ENCODE peak calls at places on chromosomes 1 and 21, in seven cellular contexts. M is CD8-positive, alpha-beta memory T cell; O is SK-N-SH; Y is mesenchymal stem cell; A is lung; S is heart left ventricle; I is hepatocyte. U is an unnamed sample.

GRCh38 chr1:201311356-201312011 is 28.2 kb downstream of the PKP1 start:
- DNase-seq in M (no peak), O (no peak), Y (no peak), A (no peak), S (no peak), I (no peak), U (no peak)

GRCh38 chr21:43718872-43719747 is at the start of gene PDXK:
- DNase-seq in M (peak; percentile 82), O (peak; percentile 97), Y (peak; percentile 80), A (peak; percentile 86), S (peak; percentile 88), I (peak; percentile 97), U (peak; percentile 92)

GRCh38 chr21:14943636-14944035 is 121.2 kb downstream of the NRIP1 start:
- DNase-seq in M (no peak), O (no peak), Y (no peak), A (no peak), S (no peak), I (no peak), U (no peak)

GRCh38 chr1:85278853-85279314 is 2.5 kb upstream of the BCL10 start:
- DNase-seq in M (no peak), O (no peak), Y (peak; percentile 97), A (no peak), S (no peak), I (peak; percentile 77), U (no peak)

GRCh38 chr1:164914208-164914607 is 355.2 kb downstream of the PBX1 start:
- DNase-seq in M (no peak), O (no peak), Y (peak; percentile 34), A (no peak), S (no peak), I (peak; percentile 50), U (peak; percentile 30)

GRCh38 chr1:94727846-94728715 is 92.1 kb upstream of the SLC44A3 start:
- DNase-seq in M (no peak), O (no peak), Y (peak; percentile 93), A (no peak), S (no peak), I (peak; percentile 54), U (peak; percentile 80)

GRCh38 chr1:10507111-10507879 is 32.5 kb downstream of the PEX14 start:
- DNase-seq in M (peak; percentile 39), O (peak; percentile 83), Y (peak; percentile 87), A (peak; percentile 64), S (peak; percentile 55), I (peak; percentile 87), U (peak; percentile 93)

GRCh38 chr1:44031900-44032817 is 897 bp upstream of the SLC6A9 start:
- DNase-seq in M (no peak), O (peak; percentile 9), Y (no peak), A (no peak), S (no peak), I (no peak), U (no peak)

GRCh38 chr1:31593770-31594632 is 17.7 kb downstream of the TINAGL1 start:
- DNase-seq in M (peak; percentile 46), O (peak; percentile 76), Y (peak; percentile 68), A (peak; percentile 85), S (peak; percentile 82), I (peak; percentile 87), U (peak; percentile 84)

DNA sequence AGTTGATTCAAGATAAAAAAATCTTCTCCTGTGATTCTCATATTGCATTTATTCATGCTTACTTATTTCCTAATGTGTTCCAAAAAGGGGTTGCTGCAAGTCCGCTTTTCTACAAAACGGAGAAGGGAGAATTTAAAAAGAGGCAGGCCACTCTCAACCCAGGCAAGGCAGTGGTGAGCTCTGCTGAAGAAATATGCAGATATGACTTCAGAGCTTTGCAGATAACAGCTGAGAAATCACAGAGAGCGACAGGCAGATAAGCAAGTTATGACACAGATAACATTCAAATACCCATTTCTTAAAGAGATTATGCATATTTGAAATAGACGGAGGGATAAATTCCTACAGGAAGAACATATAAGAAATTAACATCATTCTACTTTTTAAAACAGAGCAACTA is 79.9 kb downstream of the TBX19 start:
- DNase-seq in M (no peak), O (no peak), Y (no peak), A (no peak), S (no peak), I (peak; percentile 24), U (peak; percentile 43)
- H3K36me3 ChIP-seq in M (no peaks in the 10 kb centered on the region), O (no peaks in the 10 kb centered on the region), Y (no peaks in the 10 kb centered on the region), A (no peaks in the 10 kb centered on the region), S (no peaks in the 10 kb centered on the region), I (no peaks in the 10 kb centered on the region), U (no peaks in the 10 kb centered on the region)

DNA sequence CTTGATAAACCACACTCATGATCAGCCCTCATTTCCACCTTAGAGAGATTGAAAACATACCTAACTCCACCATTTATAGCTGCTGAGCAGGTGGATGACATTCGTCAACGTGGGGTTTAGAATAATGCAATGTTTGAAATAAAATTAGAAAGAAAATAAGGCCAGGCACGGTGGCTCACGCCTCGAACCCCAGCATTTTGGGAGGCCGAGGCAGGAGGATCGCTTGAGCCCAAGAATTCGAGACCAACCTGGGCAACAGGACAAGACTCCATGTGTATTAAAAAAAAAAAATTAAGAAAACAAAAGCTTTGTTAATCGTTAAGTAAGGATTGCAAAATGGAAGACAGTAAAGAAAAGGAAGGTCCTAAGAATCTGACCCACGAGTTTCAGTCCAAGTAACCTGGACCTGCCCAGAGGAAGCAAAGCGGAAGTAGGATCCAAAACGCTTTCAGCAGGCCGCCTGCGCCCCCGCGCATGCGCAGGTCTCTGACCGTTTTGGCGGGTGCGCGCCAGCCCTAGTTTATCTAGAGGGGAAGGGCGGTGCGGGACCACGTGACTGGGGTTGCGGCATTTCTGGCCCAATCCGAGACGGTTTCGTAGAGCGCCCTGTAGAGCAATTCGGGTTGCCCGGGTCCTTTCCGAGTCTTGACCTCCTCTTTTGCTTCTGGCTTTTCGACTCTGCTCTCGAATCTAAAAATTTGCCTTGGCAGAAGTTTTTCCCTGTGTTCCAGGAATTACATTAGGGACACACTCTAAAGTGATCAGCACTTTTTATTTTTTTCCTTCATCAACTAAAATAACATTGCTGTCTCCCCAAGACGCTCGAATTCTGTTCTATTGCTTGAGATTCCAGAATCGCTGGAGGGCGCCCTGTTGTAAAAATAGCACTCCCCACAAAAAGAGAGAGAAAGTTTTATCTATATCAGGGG is 22.5 kb downstream of the ANP32E start:
- DNase-seq in M (peak; percentile 86), O (peak; percentile 93), Y (peak; percentile 91), A (peak; percentile 97), S (peak; percentile 95), I (peak; percentile 98), U (peak; percentile 97)
- H3K27ac ChIP-seq in M (peak overlapping the region; percentile 35), O (peak overlapping the region; percentile 65), Y (peak overlapping the region; percentile 66), A (peak overlapping the region; percentile 47), S (peak overlapping the region; percentile 86), I (peak overlapping the region; percentile 74), U (peak overlapping the region; percentile 82)

GRCh38 chr1:11822091-11822490 is 16.1 kb downstream of the CLCN6 start:
- DNase-seq in M (no peak), O (no peak), Y (no peak), A (no peak), S (no peak), I (no peak), U (peak; percentile 41)
- H3K36me3 ChIP-seq in M (peaks cover 19% of the 10 kb centered on the region), O (peaks cover 65% of the 10 kb centered on the region), Y (peaks cover 97% of the 10 kb centered on the region), A (peaks cover 47% of the 10 kb centered on the region), S (peaks cover 100% of the 10 kb centered on the region), I (no peaks in the 10 kb centered on the region), U (peaks cover 45% of the 10 kb centered on the region)

DNA sequence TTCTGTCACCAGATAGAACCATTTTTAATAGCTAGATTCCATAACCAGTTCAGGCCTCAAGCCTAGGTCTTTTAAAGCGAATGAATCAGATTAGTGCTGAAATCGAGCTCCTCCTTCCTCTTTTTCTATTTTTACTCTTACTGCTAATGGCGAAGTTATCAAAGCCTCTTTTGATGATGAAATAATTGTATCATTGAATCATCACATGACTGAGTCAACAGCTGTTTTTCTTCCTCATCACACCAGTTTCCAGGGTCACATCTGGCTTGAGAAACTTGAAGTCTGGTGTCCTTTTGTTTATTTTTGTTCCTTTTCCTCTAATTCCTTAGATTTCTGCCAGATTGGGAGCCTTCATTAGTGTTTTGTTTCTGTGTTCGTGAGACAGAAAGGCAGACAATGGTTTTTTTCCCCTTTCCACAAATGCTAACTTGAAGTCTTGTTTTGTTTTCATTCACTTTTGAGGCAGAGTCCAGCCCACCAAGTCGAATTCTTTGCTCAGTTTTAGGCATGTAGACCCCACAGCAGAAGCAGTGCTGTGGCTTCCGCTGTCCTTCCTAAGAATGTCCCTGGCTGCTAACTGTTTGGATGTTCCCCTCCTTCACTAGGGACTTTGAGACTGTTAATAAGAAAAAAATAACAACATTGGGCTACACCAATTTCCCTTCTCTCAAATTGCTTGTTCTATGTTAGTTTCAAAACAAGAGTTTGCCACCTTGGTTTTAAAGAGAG is 51.9 kb upstream of the FMOD start:
- DNase-seq in M (no peak), O (no peak), Y (peak; percentile 95), A (no peak), S (no peak), I (no peak), U (peak; percentile 90)
- H3K27ac ChIP-seq in M (no peak overlapping the region), O (no peak overlapping the region), Y (no peak overlapping the region), A (peak overlapping the region; percentile 77), S (peak overlapping the region; percentile 66), I (peak overlapping the region; percentile 74), U (no peak overlapping the region)